ENCODE peak calls at places on chromosomes 2 and 18, in five cellular contexts. One of them, this sample, is unnamed.

GRCh38 chr2:83742117-83742782 is 716.8 kb downstream of the SUCLG1 start:
- DNase-seq in SK-N-SH: peak
- DNase-seq in HCT116: no peak
- DNase-seq in GM12878: no peak
- DNase-seq in HepG2: no peak
- DNase-seq in this sample: peak

GRCh38 chr2:36397728-36398413 is 42.3 kb downstream of the CRIM1 start:
- DNase-seq in HCT116: no peak
- DNase-seq in GM12878: no peak
- DNase-seq in SK-N-SH: no peak
- DNase-seq in HepG2: peak
- DNase-seq in this sample: no peak

GRCh38 chr2:20484810-20485611 is 38.1 kb downstream of the RHOB start:
- DNase-seq in SK-N-SH: no peak
- DNase-seq in GM12878: no peak
- DNase-seq in HCT116: no peak
- DNase-seq in HepG2: no peak
- DNase-seq in this sample: no peak

GRCh38 chr2:32632089-32632488 is 4.2 kb downstream of the TTC27 start:
- DNase-seq in GM12878: no peak
- DNase-seq in HCT116: peak
- DNase-seq in SK-N-SH: no peak
- DNase-seq in HepG2: no peak
- DNase-seq in this sample: no peak

GRCh38 chr18:63199743-63200241 is 119.8 kb downstream of the BCL2 start:
- DNase-seq in HepG2: no peak
- DNase-seq in HCT116: no peak
- DNase-seq in GM12878: no peak
- DNase-seq in SK-N-SH: no peak
- DNase-seq in this sample: peak

GRCh38 chr2:190121971-190122370 is 59.4 kb upstream of the MSTN start:
- DNase-seq in HCT116: peak
- DNase-seq in GM12878: peak
- DNase-seq in SK-N-SH: peak
- DNase-seq in HepG2: peak
- DNase-seq in this sample: peak

GRCh38 chr2:218367415-218368149 is 10.9 kb downstream of the CATIP start:
- DNase-seq in GM12878: peak
- DNase-seq in HCT116: peak
- DNase-seq in SK-N-SH: peak
- DNase-seq in HepG2: no peak
- DNase-seq in this sample: peak

GRCh38 chr18:11163668-11164067 is 14.3 kb upstream of the PIEZO2 start:
- DNase-seq in SK-N-SH: peak
- DNase-seq in HepG2: no peak
- DNase-seq in GM12878: no peak
- DNase-seq in HCT116: no peak
- DNase-seq in this sample: no peak

GRCh38 chr2:27251786-27252185 is 11.1 kb downstream of the SLC30A3 start:
- DNase-seq in HepG2: no peak
- DNase-seq in HCT116: no peak
- DNase-seq in GM12878: no peak
- DNase-seq in SK-N-SH: no peak
- DNase-seq in this sample: no peak

GRCh38 chr2:15718944-15719323 is 127.3 kb downstream of the DDX1 start:
- DNase-seq in GM12878: no peak
- DNase-seq in HepG2: no peak
- DNase-seq in HCT116: no peak
- DNase-seq in SK-N-SH: no peak
- DNase-seq in this sample: no peak

GRCh38 chr18:46660955-46661749 is 4.1 kb upstream of the LOXHD1 start:
- DNase-seq in GM12878: no peak
- DNase-seq in SK-N-SH: peak
- DNase-seq in HCT116: no peak
- DNase-seq in HepG2: peak
- DNase-seq in this sample: peak

GRCh38 chr2:127615511-127616166 is 30.3 kb upstream of the GPR17 start:
- DNase-seq in HepG2: no peak
- DNase-seq in GM12878: no peak
- DNase-seq in SK-N-SH: peak
- DNase-seq in HCT116: no peak
- DNase-seq in this sample: no peak

GRCh38 chr2:224086226-224086911 is 47.3 kb upstream of the SERPINE2 start:
- DNase-seq in GM12878: no peak
- DNase-seq in SK-N-SH: no peak
- DNase-seq in HepG2: peak
- DNase-seq in HCT116: peak
- DNase-seq in this sample: no peak

GRCh38 chr18:53887447-53887846 is 337.0 kb downstream of the MBD2 start:
- DNase-seq in HepG2: no peak
- DNase-seq in SK-N-SH: no peak
- DNase-seq in GM12878: no peak
- DNase-seq in HCT116: no peak
- DNase-seq in this sample: no peak

GRCh38 chr2:149908731-149909690 is 321.4 kb upstream of the MMADHC start:
- DNase-seq in HCT116: no peak
- DNase-seq in SK-N-SH: no peak
- DNase-seq in HepG2: no peak
- DNase-seq in GM12878: no peak
- DNase-seq in this sample: no peak

GRCh38 chr2:141493936-141494335 is 636.9 kb downstream of the LRP1B start:
- DNase-seq in HCT116: no peak
- DNase-seq in SK-N-SH: no peak
- DNase-seq in GM12878: no peak
- DNase-seq in HepG2: no peak
- DNase-seq in this sample: no peak

GRCh38 chr18:41371718-41372117 is 583.3 kb upstream of the PIK3C3 start:
- DNase-seq in HCT116: no peak
- DNase-seq in HepG2: no peak
- DNase-seq in GM12878: no peak
- DNase-seq in SK-N-SH: peak
- DNase-seq in this sample: no peak

GRCh38 chr2:183123117-183123958 is 905 bp upstream of the NUP35 start:
- DNase-seq in HepG2: no peak
- DNase-seq in HCT116: no peak
- DNase-seq in GM12878: no peak
- DNase-seq in SK-N-SH: peak
- DNase-seq in this sample: no peak

GRCh38 chr2:132804045-132804444 is 134.0 kb upstream of the LYPD1 start:
- DNase-seq in HCT116: no peak
- DNase-seq in HepG2: no peak
- DNase-seq in GM12878: no peak
- DNase-seq in SK-N-SH: no peak
- DNase-seq in this sample: no peak

GRCh38 chr2:106030287-106031268 is 163.5 kb downstream of the UXS1 start:
- DNase-seq in HepG2: peak
- DNase-seq in GM12878: no peak
- DNase-seq in HCT116: no peak
- DNase-seq in SK-N-SH: no peak
- DNase-seq in this sample: peak

GRCh38 chr2:191811807-191812602 is 34.9 kb downstream of the CAVIN2 start:
- DNase-seq in HCT116: peak
- DNase-seq in SK-N-SH: peak
- DNase-seq in GM12878: no peak
- DNase-seq in HepG2: peak
- DNase-seq in this sample: peak

GRCh38 chr2:53312721-53313120 is 454.9 kb upstream of the CHAC2 start:
- DNase-seq in HCT116: no peak
- DNase-seq in HepG2: no peak
- DNase-seq in GM12878: no peak
- DNase-seq in SK-N-SH: no peak
- DNase-seq in this sample: no peak

GRCh38 chr2:67526283-67526682 is 129.2 kb downstream of the ETAA1 start:
- DNase-seq in HepG2: no peak
- DNase-seq in SK-N-SH: no peak
- DNase-seq in HCT116: no peak
- DNase-seq in GM12878: no peak
- DNase-seq in this sample: no peak

GRCh38 chr2:112482309-112483046 is 522 bp downstream of the TTL start:
- DNase-seq in HCT116: no peak
- DNase-seq in HepG2: peak
- DNase-seq in GM12878: no peak
- DNase-seq in SK-N-SH: peak
- DNase-seq in this sample: peak

GRCh38 chr2:241187835-241188234 is 642 bp upstream of the ANO7 start:
- DNase-seq in HepG2: no peak
- DNase-seq in GM12878: no peak
- DNase-seq in SK-N-SH: no peak
- DNase-seq in HCT116: no peak
- DNase-seq in this sample: no peak

GRCh38 chr2:2698182-2699116 is 367.4 kb upstream of the MYT1L start:
- DNase-seq in SK-N-SH: peak
- DNase-seq in GM12878: no peak
- DNase-seq in HCT116: peak
- DNase-seq in HepG2: peak
- DNase-seq in this sample: peak

GRCh38 chr2:79612999-79613398 is 100.1 kb downstream of the CTNNA2 start:
- DNase-seq in SK-N-SH: no peak
- DNase-seq in HCT116: no peak
- DNase-seq in HepG2: no peak
- DNase-seq in GM12878: no peak
- DNase-seq in this sample: no peak

GRCh38 chr18:44589709-44590108 is 91.0 kb upstream of the SETBP1 start:
- DNase-seq in HepG2: no peak
- DNase-seq in SK-N-SH: no peak
- DNase-seq in HCT116: no peak
- DNase-seq in GM12878: no peak
- DNase-seq in this sample: no peak

GRCh38 chr2:75146221-75146902 is 53.0 kb downstream of the TACR1 start:
- DNase-seq in GM12878: no peak
- DNase-seq in HepG2: no peak
- DNase-seq in SK-N-SH: no peak
- DNase-seq in HCT116: no peak
- DNase-seq in this sample: no peak

GRCh38 chr18:65221736-65222135 is 529.1 kb upstream of the CDH7 start:
- DNase-seq in HepG2: no peak
- DNase-seq in SK-N-SH: no peak
- DNase-seq in HCT116: no peak
- DNase-seq in GM12878: no peak
- DNase-seq in this sample: no peak

GRCh38 chr18:55003695-55004094 is 44.4 kb upstream of the CCDC68 start:
- DNase-seq in HCT116: no peak
- DNase-seq in HepG2: no peak
- DNase-seq in GM12878: no peak
- DNase-seq in SK-N-SH: peak
- DNase-seq in this sample: no peak

GRCh38 chr2:240831594-240832204 is 11.7 kb upstream of the KIF1A start:
- DNase-seq in HepG2: no peak
- DNase-seq in GM12878: no peak
- DNase-seq in SK-N-SH: peak
- DNase-seq in HCT116: no peak
- DNase-seq in this sample: no peak

GRCh38 chr2:17979707-17980106 is 101.2 kb downstream of the KCNS3 start:
- DNase-seq in SK-N-SH: no peak
- DNase-seq in GM12878: no peak
- DNase-seq in HCT116: no peak
- DNase-seq in HepG2: no peak
- DNase-seq in this sample: no peak

DNA sequence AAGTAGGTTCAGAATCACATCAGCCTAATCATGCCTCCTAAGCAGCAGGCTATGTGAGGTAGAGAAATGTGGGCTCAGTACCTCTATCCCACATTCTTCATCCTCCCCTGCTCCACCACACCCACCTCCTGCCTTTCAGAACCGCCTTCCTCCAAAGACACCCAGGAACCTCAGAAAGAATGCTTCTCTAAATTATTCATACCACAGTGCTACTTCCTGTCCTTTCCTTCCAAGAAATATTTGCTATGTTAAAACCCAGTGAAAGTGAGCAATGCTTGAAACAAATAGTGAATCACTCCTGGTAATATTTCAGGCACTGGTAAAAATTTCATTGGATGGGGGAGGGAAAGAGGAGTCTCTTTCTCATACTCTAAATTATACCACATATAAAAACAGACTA is 24.0 kb upstream of the CREB1 start:
- DNase-seq in HCT116: no peak
- DNase-seq in HepG2: no peak
- DNase-seq in GM12878: no peak
- DNase-seq in SK-N-SH: no peak
- DNase-seq in this sample: no peak
- TF ChIP-seq JUND in HCT116: peak
- TF ChIP-seq JUND in HepG2: no peak
- TF ChIP-seq JUND in GM12878: no peak
- TF ChIP-seq JUND in SK-N-SH: peak
- TF ChIP-seq JUND in this sample: no peak

GRCh38 chr18:5738561-5738960 is 156.8 kb downstream of the TMEM200C start:
- DNase-seq in HCT116: no peak
- DNase-seq in GM12878: no peak
- DNase-seq in HepG2: no peak
- DNase-seq in SK-N-SH: no peak
- DNase-seq in this sample: no peak
- TF ChIP-seq JUND in HCT116: no peak
- TF ChIP-seq JUND in GM12878: no peak
- TF ChIP-seq JUND in HepG2: no peak
- TF ChIP-seq JUND in SK-N-SH: no peak
- TF ChIP-seq JUND in this sample: no peak

GRCh38 chr2:60212174-60212945 is 341.1 kb downstream of the BCL11A start:
- DNase-seq in GM12878: no peak
- DNase-seq in SK-N-SH: no peak
- DNase-seq in HepG2: no peak
- DNase-seq in HCT116: no peak
- DNase-seq in this sample: no peak
- TF ChIP-seq JUND in GM12878: no peak
- TF ChIP-seq JUND in SK-N-SH: no peak
- TF ChIP-seq JUND in HepG2: no peak
- TF ChIP-seq JUND in HCT116: no peak
- TF ChIP-seq JUND in this sample: no peak

GRCh38 chr18:77166523-77166922 is 33.9 kb upstream of the MBP start:
- DNase-seq in HCT116: no peak
- DNase-seq in GM12878: no peak
- DNase-seq in SK-N-SH: no peak
- DNase-seq in HepG2: no peak
- DNase-seq in this sample: no peak
- TF ChIP-seq JUND in HCT116: no peak
- TF ChIP-seq JUND in GM12878: no peak
- TF ChIP-seq JUND in SK-N-SH: no peak
- TF ChIP-seq JUND in HepG2: no peak
- TF ChIP-seq JUND in this sample: no peak

GRCh38 chr2:96485751-96486643 is 19.2 kb downstream of the NEURL3 start:
- DNase-seq in HCT116: no peak
- DNase-seq in SK-N-SH: no peak
- DNase-seq in GM12878: peak
- DNase-seq in HepG2: peak
- DNase-seq in this sample: no peak
- TF ChIP-seq JUND in HCT116: no peak
- TF ChIP-seq JUND in SK-N-SH: no peak
- TF ChIP-seq JUND in GM12878: peak
- TF ChIP-seq JUND in HepG2: no peak
- TF ChIP-seq JUND in this sample: no peak

This sample was measured in T47D.